ENCODE peak calls at places on chromosomes 12 and 14, in four cellular contexts. Z is prostate gland, V is sigmoid colon, U is heart left ventricle. N is an unnamed sample. For H3K4me1, the result is how much of the 10 kb centered on the place peaks cover.

GRCh38 chr12:33724867-33725266 is 285.2 kb upstream of the SYT10 start:
- DNase-seq in U (no peak), V (no peak), Z (no peak), N (no peak)

GRCh38 chr12:92134638-92135274 is 10.9 kb downstream of the BTG1 start:
- DNase-seq in V (no peak), Z (no peak), U (no peak), N (no peak)

GRCh38 chr12:80441921-80442320 is 2.1 kb upstream of the PTPRQ start:
- DNase-seq in V (no peak), U (no peak), Z (no peak), N (no peak)

GRCh38 chr14:66216763-66217162 is 269.4 kb upstream of the CCDC196 start:
- DNase-seq in V (no peak), U (no peak), Z (no peak), N (no peak)

GRCh38 chr14:68952544-68953535 is 26.3 kb downstream of the ACTN1 start:
- DNase-seq in Z (no peak), U (peak), V (peak), N (no peak)

GRCh38 chr14:95047754-95048153 is 109.6 kb downstream of the DICER1 start:
- DNase-seq in V (peak), U (no peak), Z (no peak), N (no peak)

GRCh38 chr12:125280482-125281377 is 215.5 kb downstream of the AACS start:
- DNase-seq in V (no peak), U (no peak), Z (no peak), N (no peak)

GRCh38 chr14:89417469-89418225 is 614 bp upstream of the FOXN3 start:
- DNase-seq in U (peak), V (peak), Z (peak), N (peak)

GRCh38 chr12:25990495-25990894 is 32.0 kb downstream of the RASSF8 start:
- DNase-seq in Z (no peak), V (no peak), U (no peak), N (no peak)

GRCh38 chr12:52197371-52198231 is 5.8 kb upstream of the KRT80 start:
- DNase-seq in V (peak), U (no peak), Z (no peak), N (peak)

GRCh38 chr12:95637471-95638155 is 86.3 kb upstream of the USP44 start:
- DNase-seq in U (no peak), Z (no peak), V (no peak), N (no peak)

GRCh38 chr14:22981090-22982012 is 1.0 kb downstream of the AJUBA start:
- DNase-seq in U (peak), V (no peak), Z (no peak), N (no peak)

GRCh38 chr12:15851045-15851444 is 31.1 kb upstream of the STRAP start:
- DNase-seq in V (no peak), U (no peak), Z (no peak), N (no peak)

GRCh38 chr14:104093366-104094055 is 8.0 kb downstream of the ASPG start:
- DNase-seq in V (no peak), Z (no peak), U (no peak), N (no peak)

GRCh38 chr12:94954029-94954685 is 49.3 kb downstream of the NDUFA12 start:
- DNase-seq in U (no peak), V (no peak), Z (peak), N (peak)

GRCh38 chr14:96263347-96264199 is 7.6 kb downstream of the BDKRB1 start:
- DNase-seq in V (peak), U (no peak), Z (no peak), N (no peak)

GRCh38 chr14:84750763-84751554 is 779.0 kb upstream of the FLRT2 start:
- DNase-seq in U (no peak), V (no peak), Z (no peak), N (no peak)

GRCh38 chr14:94292872-94293577 is at the start of gene SERPINA10:
- DNase-seq in Z (no peak), V (no peak), U (no peak), N (no peak)

GRCh38 chr12:108338915-108339657 is at the start of gene CMKLR1:
- DNase-seq in U (peak), Z (no peak), V (peak), N (peak)

GRCh38 chr14:78674820-78675219 is 504.6 kb downstream of the NRXN3 start:
- DNase-seq in U (no peak), V (no peak), Z (no peak), N (no peak)

GRCh38 chr12:89781161-89781560 is 72.5 kb upstream of the ATP2B1 start:
- DNase-seq in V (no peak), Z (no peak), U (no peak), N (no peak)

GRCh38 chr12:31206038-31206670 is 119.8 kb downstream of the SINHCAF start:
- DNase-seq in Z (no peak), U (no peak), V (peak), N (no peak)

GRCh38 chr12:127928615-127929014 is 338.4 kb upstream of the TMEM132C start:
- DNase-seq in V (no peak), Z (no peak), U (no peak), N (no peak)

GRCh38 chr12:104355630-104356029 is 52.1 kb downstream of the EID3 start:
- DNase-seq in Z (no peak), U (no peak), V (peak), N (no peak)

GRCh38 chr12:104357431-104357952 is 54.0 kb downstream of the EID3 start:
- DNase-seq in V (peak), Z (no peak), U (no peak), N (no peak)

GRCh38 chr12:104354868-104355570 is 51.5 kb downstream of the EID3 start:
- DNase-seq in Z (no peak), V (no peak), U (no peak), N (no peak)

GRCh38 chr12:104358353-104359003 is 54.9 kb downstream of the EID3 start:
- DNase-seq in V (peak), Z (peak), U (peak), N (no peak)

GRCh38 chr12:104356231-104357115 is 52.9 kb downstream of the EID3 start:
- DNase-seq in V (peak), U (no peak), Z (no peak), N (no peak)
- TF ChIP-seq POLR2A in V (no peak), U (no peak), Z (no peak), N (no peak)

DNA sequence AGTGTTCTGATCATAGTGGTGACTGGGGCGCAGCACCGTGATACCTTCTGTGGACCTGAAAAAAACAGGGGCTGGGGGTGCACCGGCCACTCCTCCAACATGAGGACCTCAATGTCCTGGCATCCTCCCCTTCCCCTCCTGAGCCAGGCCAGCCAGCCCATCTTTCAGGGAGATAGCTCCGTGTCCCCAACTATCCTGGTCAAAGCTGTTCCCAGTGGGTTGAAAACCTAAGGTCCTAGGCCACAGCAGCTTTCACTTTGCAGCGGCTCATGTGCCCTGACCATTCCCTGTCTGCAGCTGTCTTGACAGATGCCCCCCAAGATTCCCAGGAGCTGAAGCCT is 75.7 kb downstream of the BCL11B start:
- DNase-seq in Z (no peak), V (no peak), U (no peak), N (no peak)
- H3K4me1 ChIP-seq in Z (under half), V (under half), U (under half), N (under half)

DNA sequence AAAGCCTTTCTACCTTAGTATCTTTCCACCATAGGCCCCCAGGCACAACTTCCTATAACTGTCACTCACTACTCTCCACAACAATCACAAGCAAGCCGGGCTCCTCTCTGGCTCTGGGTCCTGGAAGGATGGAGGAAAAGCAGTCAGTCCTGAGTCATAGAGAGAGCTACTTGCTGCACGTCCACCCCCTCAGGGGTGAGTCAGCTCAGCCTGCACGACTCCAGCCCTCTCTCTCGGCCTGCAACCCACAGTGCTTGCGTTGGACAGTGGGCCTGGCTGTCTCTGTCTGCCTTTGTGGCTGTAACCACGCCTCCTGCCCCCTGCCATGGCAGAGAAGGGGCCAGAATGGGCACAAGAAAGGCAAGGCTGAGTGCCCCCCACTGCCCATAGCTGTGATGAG is 154.1 kb upstream of the FKBP4 start:
- DNase-seq in Z (no peak), U (peak), V (peak), N (no peak)
- TF ChIP-seq POLR2A in Z (no peak), U (no peak), V (no peak), N (no peak)

GRCh38 chr12:50750366-50750765 is 13.5 kb upstream of the ATF1 start:
- DNase-seq in Z (no peak), U (no peak), V (no peak), N (no peak)

GRCh38 chr12:50747817-50748216 is 16.1 kb upstream of the ATF1 start:
- DNase-seq in V (no peak), U (no peak), Z (no peak), N (no peak)

GRCh38 chr12:50745861-50746260 is 18.0 kb upstream of the ATF1 start:
- DNase-seq in U (no peak), V (no peak), Z (no peak), N (no peak)

GRCh38 chr12:50751921-50752721 is 11.8 kb upstream of the ATF1 start:
- DNase-seq in U (no peak), Z (no peak), V (no peak), N (no peak)

DNA sequence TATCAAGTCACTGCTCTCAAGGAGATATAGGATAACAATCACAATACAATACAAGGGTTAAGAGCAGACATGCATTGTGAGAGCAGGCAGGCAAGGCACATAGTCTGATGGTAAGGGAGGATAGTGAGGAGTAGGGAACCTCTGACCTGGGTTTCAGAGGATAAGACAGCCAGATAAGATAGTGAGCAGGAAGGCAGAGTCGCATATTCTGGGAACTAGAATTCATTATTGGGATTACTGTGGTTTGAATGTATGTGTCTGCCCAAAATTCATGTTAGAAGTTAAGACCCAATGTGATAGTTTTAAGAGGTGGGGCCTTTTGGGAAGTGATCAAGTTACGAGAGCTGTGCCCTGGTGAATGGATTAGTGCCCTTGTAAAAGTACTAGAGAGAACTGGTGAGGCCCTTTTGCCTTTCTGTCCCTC is 14.4 kb upstream of the ATF1 start:
- DNase-seq in Z (no peak), U (no peak), V (no peak), N (no peak)
- H3K4me1 ChIP-seq in Z (under half), U (under half), V (under half), N (under half)

GRCh38 chr12:62602445-62603060 is 135.9 kb downstream of the MON2 start:
- DNase-seq in U (peak), V (peak), Z (peak), N (peak)

GRCh38 chr12:62604373-62604772 is 137.7 kb downstream of the MON2 start:
- DNase-seq in V (no peak), U (no peak), Z (no peak), N (no peak)

GRCh38 chr12:62603811-62604098 is 137.1 kb downstream of the MON2 start:
- DNase-seq in U (no peak), V (no peak), Z (no peak), N (no peak)

GRCh38 chr12:62601765-62602444 is 135.3 kb downstream of the MON2 start:
- DNase-seq in Z (no peak), U (no peak), V (no peak), N (no peak)

GRCh38 chr12:62603061-62603810 is 136.6 kb downstream of the MON2 start:
- DNase-seq in V (peak), U (peak), Z (peak), N (peak)
- TF ChIP-seq POLR2A in V (peak), U (no peak), Z (peak), N (peak)

DNA sequence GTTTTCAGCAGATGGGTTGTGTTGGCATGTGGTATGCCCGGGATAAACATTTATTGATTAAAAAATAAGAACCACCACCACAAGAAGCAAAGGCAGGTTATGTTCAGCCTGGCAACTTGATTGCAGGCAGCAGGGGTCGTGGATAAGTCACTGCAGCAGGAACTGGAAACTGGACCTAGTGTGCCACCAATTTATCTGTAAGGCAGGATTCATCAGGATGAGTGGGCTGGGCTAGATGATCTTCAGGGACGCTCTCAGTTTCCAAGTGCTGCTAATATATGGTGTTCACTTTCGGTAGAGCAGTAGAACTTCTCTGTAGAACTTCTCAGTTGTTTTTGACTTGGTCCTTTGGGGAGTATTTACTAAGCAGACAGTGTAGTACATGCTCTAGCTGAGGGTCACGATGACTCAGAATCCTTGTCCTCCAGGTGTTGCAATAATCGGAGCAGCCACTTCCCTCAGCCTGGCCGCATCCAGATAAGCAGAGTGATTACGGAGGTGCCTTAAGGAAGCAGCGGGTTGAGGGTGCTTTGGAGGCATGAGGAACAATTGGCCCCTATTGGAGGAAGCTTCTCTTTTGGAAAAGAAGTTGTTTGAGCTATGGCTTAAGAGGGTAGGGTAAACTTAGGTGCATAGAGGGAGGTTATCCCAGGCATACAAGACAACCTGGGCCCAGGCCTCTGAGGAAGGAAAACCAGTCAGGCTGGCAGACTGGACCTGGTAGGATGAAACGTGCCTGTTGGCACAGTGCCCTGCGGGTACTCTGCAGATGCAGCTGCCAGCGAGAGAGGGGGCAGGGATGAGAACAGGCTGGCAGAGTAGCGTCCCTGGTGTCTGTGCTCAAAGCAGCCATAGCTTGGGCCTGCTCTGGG is 104.0 kb downstream of the GPR135 start:
- DNase-seq in Z (peak), V (peak), U (peak), N (peak)
- H3K4me1 ChIP-seq in Z (under half), V (under half), U (under half), N (under half)

GRCh38 chr14:90785474-90785873 is 30.8 kb downstream of the TTC7B start:
- DNase-seq in V (peak), U (peak), Z (no peak), N (no peak)
- TF ChIP-seq POLR2A in V (no peak), U (no peak), Z (no peak), N (no peak)

GRCh38 chr12:111438501-111438900 is 32.8 kb downstream of the SH2B3 start:
- DNase-seq in U (peak), V (no peak), Z (no peak), N (no peak)
- H3K4me1 ChIP-seq in U (half or more), V (under half), Z (under half), N (under half)

N was measured in gastrocnemius medialis.